ENCODE peak calls at places on chromosomes 11 and 22, in seven cellular contexts. X, Y, C, A, I, Z and D are unnamed samples.

GRCh38 chr11:47271961-47272661 is 2.2 kb downstream of the MADD start:
- DNase-seq in X (no peak), Y (no peak), C (no peak), A (no peak), I (no peak), Z (no peak), D (peak)

GRCh38 chr11:69651834-69652620 is 11.1 kb downstream of the CCND1 start:
- DNase-seq in X (no peak), Y (no peak), C (no peak), A (no peak), I (no peak), Z (no peak), D (no peak)

GRCh38 chr22:29816980-29817379 is 21.1 kb downstream of the ASCC2 start:
- DNase-seq in X (no peak), Y (no peak), C (no peak), A (no peak), I (no peak), Z (no peak), D (no peak)

GRCh38 chr11:21465920-21466319 is 727.0 kb upstream of the ANO5 start:
- DNase-seq in X (no peak), Y (no peak), C (no peak), A (no peak), I (no peak), Z (no peak), D (no peak)

GRCh38 chr22:46480396-46480795 is 57.0 kb downstream of the CELSR1 start:
- DNase-seq in X (no peak), Y (no peak), C (no peak), A (no peak), I (no peak), Z (no peak), D (no peak)

GRCh38 chr22:24176630-24177029 is 4.7 kb upstream of the SUSD2 start:
- DNase-seq in X (no peak), Y (no peak), C (no peak), A (no peak), I (no peak), Z (no peak), D (no peak)

GRCh38 chr11:8267831-8268529 is 4.3 kb upstream of the LMO1 start:
- DNase-seq in X (peak), Y (peak), C (no peak), A (no peak), I (no peak), Z (peak), D (peak)

GRCh38 chr11:81644239-81644840 is 1089.3 kb downstream of the FAM181B start:
- DNase-seq in X (no peak), Y (no peak), C (peak), A (peak), I (peak), Z (peak), D (peak)

GRCh38 chr11:124470516-124471231 is 25.2 kb upstream of the OR8B8 start:
- DNase-seq in X (no peak), Y (no peak), C (no peak), A (no peak), I (no peak), Z (no peak), D (no peak)

GRCh38 chr11:35243774-35244173 is 104.8 kb downstream of the CD44 start:
- DNase-seq in X (no peak), Y (no peak), C (no peak), A (no peak), I (no peak), Z (no peak), D (no peak)

GRCh38 chr22:41589260-41589600 is 410 bp downstream of the PMM1 start:
- DNase-seq in X (no peak), Y (peak), C (no peak), A (no peak), I (no peak), Z (no peak), D (peak)

GRCh38 chr22:27686534-27686933 is 115.0 kb downstream of the MN1 start:
- DNase-seq in X (no peak), Y (no peak), C (no peak), A (no peak), I (peak), Z (no peak), D (no peak)

GRCh38 chr11:44071157-44071556 is 5.1 kb downstream of the ACCS start:
- DNase-seq in X (no peak), Y (no peak), C (no peak), A (no peak), I (no peak), Z (no peak), D (no peak)

GRCh38 chr11:119696378-119697157 is 32.4 kb downstream of the NECTIN1 start:
- DNase-seq in X (no peak), Y (no peak), C (no peak), A (no peak), I (no peak), Z (no peak), D (peak)

GRCh38 chr11:120651396-120651795 is 139.8 kb downstream of the GRIK4 start:
- DNase-seq in X (no peak), Y (no peak), C (no peak), A (no peak), I (no peak), Z (no peak), D (no peak)

GRCh38 chr11:73376803-73377629 is 817 bp downstream of the RELT start:
- DNase-seq in X (peak), Y (peak), C (peak), A (peak), I (peak), Z (peak), D (peak)